ENCODE peak calls at places on chromosome 6, in four cellular contexts. T, I, Y and Z are unnamed samples.

GRCh38 chr6:33851959-33852358 is 48.2 kb upstream of the MLN start:
- DNase-seq in T (peak; percentile 27), I (no peak), Y (peak; percentile 54), Z (no peak)

GRCh38 chr6:160239929-160240690 is 18.5 kb downstream of the SLC22A2 start:
- DNase-seq in T (no peak), I (no peak), Y (no peak), Z (no peak)

GRCh38 chr6:112626468-112627082 is 279.4 kb downstream of the RFPL4B start:
- DNase-seq in T (no peak), I (no peak), Y (no peak), Z (no peak)

GRCh38 chr6:138404666-138405337 is 779 bp downstream of the HEBP2 start:
- DNase-seq in T (peak; percentile 53), I (peak; percentile 28), Y (peak; percentile 39), Z (no peak)

GRCh38 chr6:111781055-111781708 is 92.1 kb downstream of the FYN start:
- DNase-seq in T (no peak), I (no peak), Y (peak; percentile 48), Z (no peak)

GRCh38 chr6:30979076-30979475 is 4.4 kb upstream of the MUC21 start:
- DNase-seq in T (no peak), I (no peak), Y (no peak), Z (no peak)

GRCh38 chr6:112475083-112475482 is 128.0 kb downstream of the RFPL4B start:
- DNase-seq in T (no peak), I (no peak), Y (no peak), Z (no peak)

GRCh38 chr6:107539409-107539808 is 49.5 kb downstream of the SOBP start:
- DNase-seq in T (no peak), I (no peak), Y (peak; percentile 65), Z (no peak)

GRCh38 chr6:23027281-23027680 is 457.9 kb downstream of the HDGFL1 start:
- DNase-seq in T (no peak), I (no peak), Y (no peak), Z (no peak)

GRCh38 chr6:145836767-145837166 is 22.2 kb upstream of the FBXO30 start:
- DNase-seq in T (no peak), I (no peak), Y (no peak), Z (no peak)

GRCh38 chr6:42251911-42252637 is 34.4 kb upstream of the MRPS10 start:
- DNase-seq in T (peak; percentile 73), I (peak; percentile 66), Y (peak; percentile 55), Z (peak; percentile 69)

GRCh38 chr6:16438677-16439615 is 200.6 kb downstream of the GMPR start:
- DNase-seq in T (no peak), I (peak; percentile 27), Y (no peak), Z (no peak)

GRCh38 chr6:159415540-159415939 is 246.3 kb downstream of the FNDC1 start:
- DNase-seq in T (no peak), I (no peak), Y (no peak), Z (no peak)

GRCh38 chr6:43740961-43741764 is 28.8 kb upstream of the VEGFA start:
- DNase-seq in T (no peak), I (no peak), Y (no peak), Z (no peak)

GRCh38 chr6:12266571-12266970 is 23.6 kb upstream of the EDN1 start:
- DNase-seq in T (no peak), I (no peak), Y (no peak), Z (no peak)

GRCh38 chr6:132715204-132715603 is 1.3 kb upstream of the VNN1 start:
- DNase-seq in T (peak; percentile 47), I (no peak), Y (peak; percentile 64), Z (no peak)

GRCh38 chr6:160690458-160690857 is 11.6 kb upstream of the PLG start:
- DNase-seq in T (no peak), I (no peak), Y (no peak), Z (no peak)

GRCh38 chr6:73695619-73696421 is at the start of gene CD109:
- DNase-seq in T (peak; percentile 25), I (peak; percentile 61), Y (peak; percentile 64), Z (peak; percentile 85)

GRCh38 chr6:1477432-1478090 is 88.2 kb downstream of the FOXF2 start:
- DNase-seq in T (no peak), I (no peak), Y (peak; percentile 29), Z (no peak)

GRCh38 chr6:5990776-5991175 is 15.9 kb downstream of the NRN1 start:
- DNase-seq in T (no peak), I (no peak), Y (no peak), Z (no peak)

GRCh38 chr6:42777126-42777822 is 4.6 kb upstream of the BICRAL start:
- DNase-seq in T (no peak), I (no peak), Y (no peak), Z (no peak)

GRCh38 chr6:84549912-84550311 is 214.5 kb downstream of the TBX18 start:
- DNase-seq in T (no peak), I (no peak), Y (peak; percentile 19), Z (no peak)

GRCh38 chr6:127923135-127923534 is 22.3 kb upstream of the THEMIS start:
- DNase-seq in T (no peak), I (no peak), Y (no peak), Z (no peak)

GRCh38 chr6:89221971-89222887 is 5.1 kb upstream of the GABRR1 start:
- DNase-seq in T (no peak), I (no peak), Y (no peak), Z (no peak)

GRCh38 chr6:16578695-16579094 is 182.6 kb downstream of the ATXN1 start:
- DNase-seq in T (no peak), I (no peak), Y (no peak), Z (no peak)

GRCh38 chr6:78347191-78347916 is 520.0 kb upstream of the IRAK1BP1 start:
- DNase-seq in T (no peak), I (no peak), Y (no peak), Z (no peak)

GRCh38 chr6:159919011-159919511 is 28.3 kb downstream of the MAS1 start:
- DNase-seq in T (no peak), I (no peak), Y (no peak), Z (no peak)

GRCh38 chr6:112049051-112049799 is 4.7 kb upstream of the CCN6 start:
- DNase-seq in T (no peak), I (no peak), Y (no peak), Z (no peak)

GRCh38 chr6:46221221-46221793 is 50.5 kb upstream of the ENPP5 start:
- DNase-seq in T (no peak), I (no peak), Y (peak; percentile 69), Z (no peak)

GRCh38 chr6:160774399-160774798 is 72.4 kb downstream of the PLG start:
- DNase-seq in T (no peak), I (no peak), Y (no peak), Z (no peak)

GRCh38 chr6:131792091-131792496 is 15.7 kb upstream of the ENPP1 start:
- DNase-seq in T (no peak), I (no peak), Y (no peak), Z (no peak)

GRCh38 chr6:91781946-91782345 is 1195.1 kb upstream of the MAP3K7 start:
- DNase-seq in T (no peak), I (no peak), Y (no peak), Z (no peak)

GRCh38 chr6:14716499-14717146 is 529.2 kb upstream of the JARID2 start:
- DNase-seq in T (no peak), I (no peak), Y (no peak), Z (no peak)

GRCh38 chr6:16690244-16691142 is 70.8 kb downstream of the ATXN1 start:
- DNase-seq in T (no peak), I (no peak), Y (no peak), Z (no peak)

GRCh38 chr6:137709424-137710281 is 157.4 kb upstream of the TNFAIP3 start:
- DNase-seq in T (no peak), I (no peak), Y (no peak), Z (no peak)

GRCh38 chr6:148445620-148446019 is 103.0 kb downstream of the SASH1 start:
- DNase-seq in T (no peak), I (no peak), Y (no peak), Z (no peak)

GRCh38 chr6:84728602-84729001 is 35.8 kb downstream of the TBX18 start:
- DNase-seq in T (no peak), I (no peak), Y (peak; percentile 14), Z (no peak)

GRCh38 chr6:79403525-79403924 is 133.7 kb downstream of the LCA5 start:
- DNase-seq in T (no peak), I (no peak), Y (no peak), Z (no peak)

GRCh38 chr6:129671442-129672344 is 38.3 kb downstream of the ARHGAP18 start:
- DNase-seq in T (no peak), I (no peak), Y (no peak), Z (no peak)

GRCh38 chr6:10426781-10427279 is 12.0 kb upstream of the TFAP2A start:
- DNase-seq in T (no peak), I (no peak), Y (no peak), Z (no peak)
- H3K4me1 ChIP-seq in T (peaks cover 7% of the 10 kb centered on the region), I (no peaks in the 10 kb centered on the region), Y (peaks cover 16% of the 10 kb centered on the region), Z (no peaks in the 10 kb centered on the region)

GRCh38 chr6:150978631-150979030 is 113.1 kb downstream of the MTHFD1L start:
- DNase-seq in T (no peak), I (no peak), Y (no peak), Z (no peak)
- H3K4me3 ChIP-seq in T (no peak overlapping the region), I (no peak overlapping the region), Y (no peak overlapping the region), Z (no peak overlapping the region)

DNA sequence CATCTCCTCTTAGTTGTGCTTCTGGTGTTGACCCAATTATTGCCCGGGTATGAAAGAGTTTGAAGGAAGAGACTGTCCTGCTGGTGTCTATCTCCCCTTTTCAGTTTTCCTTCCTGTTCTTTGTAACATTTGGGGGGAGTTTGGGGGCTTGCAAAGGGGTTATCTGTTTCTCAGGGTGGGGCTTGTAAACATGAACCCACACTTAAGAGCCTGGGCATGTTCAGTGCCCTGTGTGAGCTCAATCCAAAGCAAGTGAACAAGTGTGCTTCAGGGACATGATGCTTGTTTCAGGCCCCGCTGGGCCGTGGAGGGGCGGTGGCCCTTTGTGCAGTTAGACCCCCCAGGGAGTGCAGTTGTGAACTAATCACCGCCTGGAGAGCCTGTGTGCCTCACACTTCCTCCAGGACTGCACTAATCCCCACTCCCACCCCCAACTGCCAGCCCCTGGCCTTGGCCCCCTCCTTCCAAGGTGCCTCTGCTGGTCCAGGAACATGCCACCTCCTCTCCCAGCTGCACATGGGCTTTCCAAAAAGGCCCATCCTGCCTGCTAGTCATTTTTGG is 58.1 kb downstream of the RREB1 start:
- DNase-seq in T (no peak), I (no peak), Y (no peak), Z (no peak)
- H3K4me1 ChIP-seq in T (peaks cover 57% of the 10 kb centered on the region), I (peaks cover 12% of the 10 kb centered on the region), Y (peaks cover 86% of the 10 kb centered on the region), Z (peaks cover 4% of the 10 kb centered on the region)

GRCh38 chr6:28354688-28355554 is 5.2 kb downstream of the ZKSCAN3 start:
- DNase-seq in T (no peak), I (no peak), Y (no peak), Z (no peak)
- H3K4me3 ChIP-seq in T (peak overlapping the region; percentile 50), I (no peak overlapping the region), Y (no peak overlapping the region), Z (no peak overlapping the region)

GRCh38 chr6:37150314-37150713 is 19.6 kb upstream of the PIM1 start:
- DNase-seq in T (no peak), I (no peak), Y (no peak), Z (no peak)

GRCh38 chr6:37160922-37161778 is 8.8 kb upstream of the PIM1 start:
- DNase-seq in T (no peak), I (no peak), Y (peak; percentile 32), Z (no peak)

GRCh38 chr6:37149750-37150149 is 20.2 kb upstream of the PIM1 start:
- DNase-seq in T (no peak), I (no peak), Y (no peak), Z (no peak)

GRCh38 chr6:37158508-37158907 is 11.4 kb upstream of the PIM1 start:
- DNase-seq in T (no peak), I (no peak), Y (no peak), Z (no peak)

GRCh38 chr6:37155394-37156312 is 14.3 kb upstream of the PIM1 start:
- DNase-seq in T (peak; percentile 53), I (no peak), Y (peak; percentile 26), Z (no peak)
- H3K4me1 ChIP-seq in T (peaks cover 2% of the 10 kb centered on the region), I (no peaks in the 10 kb centered on the region), Y (peaks cover 8% of the 10 kb centered on the region), Z (no peaks in the 10 kb centered on the region)